ENCODE peak calls at places on chromosomes 1 and 21, in eight cellular contexts. U, D, L, N, B, J, X and T are unnamed samples.

GRCh38 chr1:78038071-78038470 is 7.7 kb upstream of the GIPC2 start:
- DNase-seq in B (no peak), N (no peak), L (no peak), U (no peak), D (no peak), X (no peak), J (no peak), T (no peak)

GRCh38 chr1:158177705-158178450 is 2.8 kb upstream of the CD1D start:
- DNase-seq in J (peak; percentile 47), U (peak; percentile 82), L (no peak), D (peak; percentile 95), N (no peak), B (peak; percentile 90), X (peak; percentile 91), T (peak; percentile 97)

GRCh38 chr1:113949007-113949406 is 19.9 kb downstream of the HIPK1 start:
- DNase-seq in X (no peak), J (no peak), B (no peak), D (no peak), N (no peak), U (peak; percentile 50), L (no peak), T (no peak)

GRCh38 chr1:180256353-180257027 is 26.4 kb downstream of the LHX4 start:
- DNase-seq in J (no peak), U (peak; percentile 23), B (no peak), N (no peak), D (no peak), X (no peak), L (no peak), T (no peak)

GRCh38 chr1:13749543-13750307 is 49.7 kb downstream of the PRDM2 start:
- DNase-seq in U (no peak), D (no peak), X (peak; percentile 82), L (no peak), N (peak; percentile 15), J (peak; percentile 12), B (peak; percentile 64), T (peak; percentile 89)

GRCh38 chr21:33559813-33560212 is 17.0 kb downstream of the SON start:
- DNase-seq in X (no peak), B (no peak), L (no peak), J (no peak), U (no peak), D (no peak), N (no peak), T (no peak)

GRCh38 chr1:168485048-168485447 is 58.7 kb downstream of the XCL2 start:
- DNase-seq in N (no peak), J (no peak), U (no peak), L (no peak), X (no peak), B (no peak), D (no peak), T (no peak)

GRCh38 chr1:116411784-116412479 is 38.9 kb downstream of the ATP1A1 start:
- DNase-seq in B (no peak), L (no peak), D (no peak), X (no peak), J (no peak), U (no peak), N (peak; percentile 97), T (no peak)

GRCh38 chr1:219354962-219355361 is 181.3 kb downstream of the LYPLAL1 start:
- DNase-seq in D (no peak), L (no peak), U (no peak), X (no peak), B (no peak), J (no peak), N (no peak), T (no peak)

GRCh38 chr21:29771491-29772066 is 168.2 kb downstream of the GRIK1 start:
- DNase-seq in N (no peak), L (no peak), J (no peak), X (no peak), D (no peak), B (no peak), U (no peak), T (no peak)

GRCh38 chr1:30870656-30871055 is 37.9 kb downstream of the SDC3 start:
- DNase-seq in X (no peak), U (no peak), L (no peak), N (no peak), B (no peak), D (no peak), J (no peak), T (no peak)

GRCh38 chr1:43706598-43707190 is 642 bp upstream of the ST3GAL3 start:
- DNase-seq in L (no peak), J (no peak), D (peak; percentile 72), U (peak; percentile 23), B (no peak), N (peak; percentile 20), X (peak; percentile 75), T (no peak)

DNA sequence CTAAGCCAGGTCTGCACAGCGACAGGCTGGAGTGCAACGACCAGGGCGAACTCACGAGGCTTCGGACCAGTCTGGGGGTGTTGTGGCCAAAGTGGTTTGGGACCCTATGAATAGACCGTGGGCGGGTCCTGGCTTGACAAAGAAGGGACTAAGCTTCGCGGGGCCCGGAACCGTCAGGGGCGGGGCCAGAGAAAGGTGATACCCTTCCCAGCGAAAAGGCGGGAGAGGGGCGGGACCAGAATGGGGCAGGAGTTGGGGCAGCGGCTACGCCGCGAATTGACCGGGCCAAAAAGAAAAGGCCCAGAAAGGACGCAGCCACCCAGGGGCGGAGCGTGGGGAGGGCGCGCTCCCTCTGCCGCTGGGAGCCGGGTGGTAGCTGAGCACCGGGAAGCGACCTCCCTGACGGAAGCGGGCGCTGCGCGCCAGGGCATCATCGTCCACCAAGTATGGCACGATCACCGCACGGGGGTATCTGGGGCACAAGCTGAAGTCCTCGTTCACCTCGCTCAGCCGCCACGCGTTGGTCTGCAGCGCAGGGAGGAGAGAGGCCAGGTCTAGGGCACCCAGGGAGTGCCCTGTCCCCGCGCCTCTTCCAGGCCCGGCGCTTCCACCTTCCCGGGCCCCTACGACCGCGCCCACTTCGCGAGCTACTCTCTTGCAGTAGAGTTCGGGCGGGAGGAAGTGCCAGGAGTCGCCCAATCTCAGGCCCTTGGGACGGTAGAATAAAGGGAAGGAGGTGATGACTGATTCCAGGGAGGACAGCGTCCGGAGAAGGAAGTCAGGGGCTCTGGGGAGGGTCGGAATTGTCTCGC is 6.7 kb upstream of the FAM167B start:
- DNase-seq in U (peak; percentile 91), N (no peak), X (peak; percentile 99), J (peak; percentile 53), D (peak; percentile 97), L (peak; percentile 42), B (peak; percentile 83), T (peak; percentile 83)
- TF ChIP-seq CTCF in U (no peak), N (no peak), X (peak; percentile 25), J (peak; percentile 36), D (peak; percentile 14), L (peak; percentile 24), B (peak; percentile 25), T (peak; percentile 38)

GRCh38 chr1:67785847-67786753 is 47.2 kb downstream of the GNG12 start:
- DNase-seq in J (no peak), U (no peak), B (no peak), N (no peak), D (no peak), X (no peak), L (no peak), T (no peak)
- H3K4me1 ChIP-seq in J (peaks cover 56% of the 10 kb centered on the region), U (peaks cover 4% of the 10 kb centered on the region), B (peaks cover 23% of the 10 kb centered on the region), N (no peaks in the 10 kb centered on the region), D (no peaks in the 10 kb centered on the region), X (peaks cover 9% of the 10 kb centered on the region), L (no peaks in the 10 kb centered on the region), T (peaks cover 3% of the 10 kb centered on the region)

GRCh38 chr1:225544924-225545323 is 108.0 kb downstream of the ENAH start:
- DNase-seq in X (no peak), J (no peak), D (no peak), N (no peak), U (no peak), B (no peak), L (no peak), T (no peak)

GRCh38 chr1:225548140-225548857 is 104.6 kb downstream of the ENAH start:
- DNase-seq in X (no peak), D (no peak), L (no peak), N (no peak), U (no peak), B (no peak), J (no peak), T (no peak)

GRCh38 chr1:225554216-225554812 is 98.6 kb downstream of the ENAH start:
- DNase-seq in X (no peak), J (peak; percentile 18), N (peak; percentile 12), B (no peak), U (no peak), D (no peak), L (no peak), T (no peak)

GRCh38 chr1:225545649-225546048 is 107.3 kb downstream of the ENAH start:
- DNase-seq in J (no peak), X (no peak), N (no peak), D (no peak), B (no peak), L (no peak), U (no peak), T (no peak)

DNA sequence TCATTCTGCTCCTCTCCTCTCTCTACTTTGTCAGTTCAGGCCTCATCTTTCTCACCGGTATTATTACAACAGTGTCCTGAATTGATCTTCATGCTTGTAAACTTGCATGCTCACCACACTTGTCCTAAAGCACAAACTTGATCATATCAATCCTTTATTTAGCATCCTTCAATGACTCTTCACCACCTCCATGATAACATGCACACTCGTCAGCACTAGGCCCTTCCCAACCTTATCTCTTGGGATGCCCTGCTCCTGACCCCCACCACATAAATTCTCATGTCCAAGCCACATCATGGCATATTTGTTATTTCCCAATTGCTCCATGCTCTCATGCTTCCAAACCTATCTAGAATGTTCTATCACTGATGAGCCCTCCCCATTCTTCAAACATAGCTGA is 103.1 kb downstream of the ENAH start:
- DNase-seq in L (no peak), D (no peak), B (no peak), N (no peak), X (no peak), J (no peak), U (no peak), T (no peak)
- H3K27ac ChIP-seq in L (no peak overlapping the region), D (no peak overlapping the region), B (no peak overlapping the region), N (no peak overlapping the region), X (no peak overlapping the region), J (no peak overlapping the region), U (no peak overlapping the region), T (no peak overlapping the region)

GRCh38 chr1:10586125-10586524 is 111.4 kb downstream of the PEX14 start:
- DNase-seq in N (no peak), L (no peak), X (no peak), U (no peak), D (no peak), J (no peak), B (no peak), T (no peak)
- TF ChIP-seq CTCF in N (no peak), L (no peak), X (no peak), U (no peak), D (peak; percentile 28), J (no peak), B (no peak), T (no peak)

GRCh38 chr1:185601189-185601588 is 133.0 kb upstream of the HMCN1 start:
- DNase-seq in N (no peak), X (no peak), B (no peak), U (no peak), J (no peak), L (no peak), D (no peak), T (no peak)
- H3K4me1 ChIP-seq in N (no peaks in the 10 kb centered on the region), X (no peaks in the 10 kb centered on the region), B (no peaks in the 10 kb centered on the region), U (no peaks in the 10 kb centered on the region), J (no peaks in the 10 kb centered on the region), L (no peaks in the 10 kb centered on the region), D (no peaks in the 10 kb centered on the region), T (no peaks in the 10 kb centered on the region)